ENCODE peak calls at places on chromosome 14, in seven cellular contexts. One of them, this sample, is unnamed.

GRCh38 chr14:93456356-93456755 is 25.6 kb downstream of the UNC79 start:
- DNase-seq in H1: no peak
- DNase-seq in GM12878: no peak
- DNase-seq in SK-N-SH: no peak
- DNase-seq in HepG2: no peak
- DNase-seq in K562: no peak
- DNase-seq in HCT116: no peak
- DNase-seq in this sample: no peak

GRCh38 chr14:77007975-77008421 is 20.5 kb downstream of the IRF2BPL start:
- DNase-seq in HCT116: no peak
- DNase-seq in GM12878: no peak
- DNase-seq in HepG2: no peak
- DNase-seq in SK-N-SH: no peak
- DNase-seq in K562: no peak
- DNase-seq in H1: no peak
- DNase-seq in this sample: peak

GRCh38 chr14:93234798-93235197 is 27.7 kb downstream of the UBR7 start:
- DNase-seq in H1: no peak
- DNase-seq in HCT116: no peak
- DNase-seq in GM12878: no peak
- DNase-seq in SK-N-SH: no peak
- DNase-seq in HepG2: no peak
- DNase-seq in K562: no peak
- DNase-seq in this sample: peak

GRCh38 chr14:32908487-32909084 is 30.1 kb upstream of the NPAS3 start:
- DNase-seq in GM12878: no peak
- DNase-seq in HepG2: no peak
- DNase-seq in HCT116: no peak
- DNase-seq in H1: no peak
- DNase-seq in K562: no peak
- DNase-seq in SK-N-SH: no peak
- DNase-seq in this sample: no peak

GRCh38 chr14:104154246-104154645 is 15.9 kb downstream of the KIF26A start:
- DNase-seq in K562: no peak
- DNase-seq in SK-N-SH: no peak
- DNase-seq in HepG2: no peak
- DNase-seq in H1: no peak
- DNase-seq in HCT116: no peak
- DNase-seq in GM12878: no peak
- DNase-seq in this sample: no peak

GRCh38 chr14:89607453-89607852 is 190.4 kb upstream of the FOXN3 start:
- DNase-seq in HepG2: no peak
- DNase-seq in SK-N-SH: no peak
- DNase-seq in GM12878: no peak
- DNase-seq in HCT116: no peak
- DNase-seq in H1: no peak
- DNase-seq in K562: no peak
- DNase-seq in this sample: no peak

GRCh38 chr14:54603362-54603761 is 36.4 kb downstream of the SAMD4A start:
- DNase-seq in GM12878: no peak
- DNase-seq in SK-N-SH: no peak
- DNase-seq in HepG2: no peak
- DNase-seq in HCT116: no peak
- DNase-seq in H1: no peak
- DNase-seq in K562: no peak
- DNase-seq in this sample: no peak

GRCh38 chr14:76762617-76763361 is 1.5 kb downstream of the VASH1 start:
- DNase-seq in H1: no peak
- DNase-seq in SK-N-SH: no peak
- DNase-seq in HCT116: no peak
- DNase-seq in K562: no peak
- DNase-seq in GM12878: no peak
- DNase-seq in HepG2: no peak
- DNase-seq in this sample: no peak

GRCh38 chr14:72776701-72777255 is 117.1 kb downstream of the DPF3 start:
- DNase-seq in H1: no peak
- DNase-seq in SK-N-SH: no peak
- DNase-seq in HepG2: peak
- DNase-seq in K562: peak
- DNase-seq in HCT116: no peak
- DNase-seq in GM12878: no peak
- DNase-seq in this sample: no peak

GRCh38 chr14:49679271-49679670 is 8.7 kb downstream of the POLE2 start:
- DNase-seq in HCT116: no peak
- DNase-seq in HepG2: no peak
- DNase-seq in GM12878: no peak
- DNase-seq in K562: no peak
- DNase-seq in H1: no peak
- DNase-seq in SK-N-SH: no peak
- DNase-seq in this sample: no peak

GRCh38 chr14:100389497-100390104 is 66.5 kb downstream of the SLC25A47 start:
- DNase-seq in K562: no peak
- DNase-seq in GM12878: no peak
- DNase-seq in SK-N-SH: no peak
- DNase-seq in HepG2: no peak
- DNase-seq in HCT116: no peak
- DNase-seq in H1: no peak
- DNase-seq in this sample: no peak

GRCh38 chr14:56805992-56806737 is 4.1 kb downstream of the OTX2 start:
- DNase-seq in SK-N-SH: no peak
- DNase-seq in GM12878: no peak
- DNase-seq in HCT116: no peak
- DNase-seq in K562: no peak
- DNase-seq in HepG2: no peak
- DNase-seq in H1: no peak
- DNase-seq in this sample: no peak

GRCh38 chr14:104931771-104932675 is 7.3 kb downstream of the PLD4 start:
- DNase-seq in GM12878: no peak
- DNase-seq in SK-N-SH: no peak
- DNase-seq in K562: no peak
- DNase-seq in HepG2: no peak
- DNase-seq in H1: no peak
- DNase-seq in HCT116: no peak
- DNase-seq in this sample: no peak

GRCh38 chr14:95045836-95046430 is 111.4 kb downstream of the DICER1 start:
- DNase-seq in HepG2: no peak
- DNase-seq in HCT116: no peak
- DNase-seq in GM12878: no peak
- DNase-seq in K562: no peak
- DNase-seq in H1: no peak
- DNase-seq in SK-N-SH: no peak
- DNase-seq in this sample: no peak

GRCh38 chr14:72611956-72612500 is 281.9 kb downstream of the DPF3 start:
- DNase-seq in HCT116: no peak
- DNase-seq in HepG2: no peak
- DNase-seq in SK-N-SH: no peak
- DNase-seq in H1: no peak
- DNase-seq in K562: no peak
- DNase-seq in GM12878: no peak
- DNase-seq in this sample: no peak

GRCh38 chr14:54625158-54625557 is 58.2 kb downstream of the SAMD4A start:
- DNase-seq in GM12878: no peak
- DNase-seq in K562: no peak
- DNase-seq in HepG2: no peak
- DNase-seq in SK-N-SH: no peak
- DNase-seq in H1: no peak
- DNase-seq in HCT116: no peak
- DNase-seq in this sample: peak

DNA sequence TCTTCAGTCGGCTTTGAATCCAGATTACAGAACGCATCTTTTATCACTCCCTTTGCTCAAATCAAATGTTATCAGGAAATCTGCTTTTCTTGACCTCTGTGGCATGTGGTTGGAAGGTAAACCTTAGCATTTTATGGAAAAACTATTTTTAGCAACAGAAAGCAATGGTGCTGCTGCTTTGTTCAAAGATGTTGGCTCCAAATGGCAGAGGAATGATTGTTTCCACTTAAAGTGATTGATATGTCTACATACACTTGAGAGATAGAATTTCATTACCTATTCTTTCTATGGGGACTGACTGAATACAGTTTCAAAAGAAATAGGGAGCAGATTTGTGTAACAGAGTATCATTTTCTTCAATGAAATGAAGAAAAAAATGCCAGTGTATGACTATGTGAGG is 761.2 kb downstream of the NOVA1 start:
- DNase-seq in K562: no peak
- DNase-seq in HCT116: no peak
- DNase-seq in HepG2: no peak
- DNase-seq in H1: no peak
- DNase-seq in SK-N-SH: no peak
- DNase-seq in GM12878: no peak
- DNase-seq in this sample: no peak
- TF ChIP-seq JUND in K562: no peak
- TF ChIP-seq JUND in HCT116: no peak
- TF ChIP-seq JUND in HepG2: no peak
- TF ChIP-seq JUND in H1: no peak
- TF ChIP-seq JUND in SK-N-SH: no peak
- TF ChIP-seq JUND in GM12878: no peak
- TF ChIP-seq JUND in this sample: no peak

GRCh38 chr14:65101631-65102440 is 481 bp downstream of the MAX start:
- DNase-seq in HCT116: no peak
- DNase-seq in SK-N-SH: peak
- DNase-seq in H1: no peak
- DNase-seq in HepG2: no peak
- DNase-seq in K562: no peak
- DNase-seq in GM12878: no peak
- DNase-seq in this sample: no peak

GRCh38 chr14:65102441-65103149 is at the start of gene MAX:
- DNase-seq in HCT116: peak
- DNase-seq in SK-N-SH: peak
- DNase-seq in K562: peak
- DNase-seq in H1: peak
- DNase-seq in GM12878: peak
- DNase-seq in HepG2: peak
- DNase-seq in this sample: peak

GRCh38 chr14:65100905-65101541 is 1.3 kb downstream of the MAX start:
- DNase-seq in GM12878: no peak
- DNase-seq in SK-N-SH: no peak
- DNase-seq in HCT116: no peak
- DNase-seq in H1: no peak
- DNase-seq in HepG2: no peak
- DNase-seq in K562: no peak
- DNase-seq in this sample: no peak

GRCh38 chr14:65104791-65105190 is 2.5 kb upstream of the MAX start:
- DNase-seq in K562: no peak
- DNase-seq in GM12878: no peak
- DNase-seq in SK-N-SH: no peak
- DNase-seq in HepG2: no peak
- DNase-seq in H1: no peak
- DNase-seq in HCT116: no peak
- DNase-seq in this sample: no peak

GRCh38 chr14:65103150-65103760 is 938 bp upstream of the MAX start:
- DNase-seq in HCT116: no peak
- DNase-seq in SK-N-SH: peak
- DNase-seq in K562: peak
- DNase-seq in HepG2: peak
- DNase-seq in GM12878: no peak
- DNase-seq in H1: no peak
- DNase-seq in this sample: peak
- TF ChIP-seq JUND in HCT116: no peak
- TF ChIP-seq JUND in SK-N-SH: no peak
- TF ChIP-seq JUND in K562: no peak
- TF ChIP-seq JUND in HepG2: no peak
- TF ChIP-seq JUND in GM12878: no peak
- TF ChIP-seq JUND in H1: no peak
- TF ChIP-seq JUND in this sample: no peak

GRCh38 chr14:68247867-68248266 is 428.3 kb downstream of the RAD51B start:
- DNase-seq in SK-N-SH: no peak
- DNase-seq in GM12878: no peak
- DNase-seq in HepG2: no peak
- DNase-seq in K562: no peak
- DNase-seq in HCT116: no peak
- DNase-seq in H1: no peak
- DNase-seq in this sample: no peak
- TF ChIP-seq JUND in SK-N-SH: no peak
- TF ChIP-seq JUND in GM12878: no peak
- TF ChIP-seq JUND in HepG2: no peak
- TF ChIP-seq JUND in K562: no peak
- TF ChIP-seq JUND in HCT116: no peak
- TF ChIP-seq JUND in H1: no peak
- TF ChIP-seq JUND in this sample: no peak

GRCh38 chr14:67943947-67944346 is 124.4 kb downstream of the RAD51B start:
- DNase-seq in SK-N-SH: peak
- DNase-seq in HepG2: peak
- DNase-seq in K562: peak
- DNase-seq in HCT116: peak
- DNase-seq in H1: peak
- DNase-seq in GM12878: peak
- DNase-seq in this sample: peak
- TF ChIP-seq JUND in SK-N-SH: no peak
- TF ChIP-seq JUND in HepG2: no peak
- TF ChIP-seq JUND in K562: no peak
- TF ChIP-seq JUND in HCT116: no peak
- TF ChIP-seq JUND in H1: no peak
- TF ChIP-seq JUND in GM12878: no peak
- TF ChIP-seq JUND in this sample: no peak

GRCh38 chr14:101979666-101980065 is 15.3 kb downstream of the DYNC1H1 start:
- DNase-seq in HCT116: no peak
- DNase-seq in GM12878: no peak
- DNase-seq in K562: no peak
- DNase-seq in SK-N-SH: no peak
- DNase-seq in H1: no peak
- DNase-seq in HepG2: no peak
- DNase-seq in this sample: no peak

GRCh38 chr14:101980700-101981099 is 16.3 kb downstream of the DYNC1H1 start:
- DNase-seq in GM12878: peak
- DNase-seq in SK-N-SH: no peak
- DNase-seq in K562: no peak
- DNase-seq in HCT116: peak
- DNase-seq in H1: no peak
- DNase-seq in HepG2: peak
- DNase-seq in this sample: peak

GRCh38 chr14:101980251-101980650 is 15.9 kb downstream of the DYNC1H1 start:
- DNase-seq in K562: no peak
- DNase-seq in SK-N-SH: no peak
- DNase-seq in HCT116: no peak
- DNase-seq in H1: no peak
- DNase-seq in HepG2: no peak
- DNase-seq in GM12878: no peak
- DNase-seq in this sample: peak

GRCh38 chr14:101985957-101986356 is 21.6 kb downstream of the DYNC1H1 start:
- DNase-seq in GM12878: no peak
- DNase-seq in SK-N-SH: no peak
- DNase-seq in H1: no peak
- DNase-seq in HepG2: no peak
- DNase-seq in K562: no peak
- DNase-seq in HCT116: no peak
- DNase-seq in this sample: no peak

DNA sequence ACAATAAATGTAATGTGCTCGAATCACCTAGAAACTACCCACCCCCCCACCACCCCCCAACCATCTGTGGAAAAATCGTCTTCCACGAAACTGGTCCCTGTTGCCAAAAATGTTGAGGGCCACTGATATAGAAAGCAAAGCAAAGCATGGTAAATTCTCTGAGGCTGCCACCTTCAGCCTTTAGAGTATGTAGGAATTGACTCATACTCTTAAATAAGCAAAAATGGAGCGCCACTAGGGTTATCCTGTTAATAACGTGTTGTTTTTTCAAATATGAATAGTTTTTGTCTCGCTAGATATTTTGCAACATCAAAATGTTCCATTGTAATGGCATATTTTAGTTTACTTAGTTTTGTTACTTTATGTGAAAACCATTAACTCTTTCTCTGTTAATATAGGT is 18.2 kb downstream of the DYNC1H1 start:
- DNase-seq in K562: no peak
- DNase-seq in SK-N-SH: no peak
- DNase-seq in GM12878: no peak
- DNase-seq in H1: no peak
- DNase-seq in HCT116: no peak
- DNase-seq in HepG2: no peak
- DNase-seq in this sample: no peak
- TF ChIP-seq JUND in K562: no peak
- TF ChIP-seq JUND in SK-N-SH: no peak
- TF ChIP-seq JUND in GM12878: no peak
- TF ChIP-seq JUND in H1: no peak
- TF ChIP-seq JUND in HCT116: no peak
- TF ChIP-seq JUND in HepG2: no peak
- TF ChIP-seq JUND in this sample: no peak

This sample was measured in T47D.